ENCODE peak calls at places on chromosomes 2 and 18, in seven cellular contexts. A, O, T, I, S, Y and L are unnamed samples.
A peak's percentile ranks its signal among the peaks of the same experiment; 100 is the strongest.

GRCh38 chr2:7016884-7017283 is 99.7 kb downstream of the RNF144A start:
- DNase-seq in T (no peak), Y (no peak), S (no peak), I (no peak), O (no peak), A (no peak), L (no peak)

GRCh38 chr2:68767031-68767961 is 32.7 kb downstream of the ARHGAP25 start:
- DNase-seq in A (no peak), T (no peak), I (no peak), O (peak; percentile 43), Y (no peak), S (no peak), L (no peak)

GRCh38 chr2:58932801-58933200 is 691.7 kb upstream of the FANCL start:
- DNase-seq in T (no peak), I (no peak), Y (no peak), O (no peak), A (no peak), S (no peak), L (no peak)

GRCh38 chr2:156538083-156538504 is 101.9 kb downstream of the GPD2 start:
- DNase-seq in A (no peak), I (no peak), Y (peak; percentile 43), O (no peak), S (no peak), T (no peak), L (no peak)

GRCh38 chr18:28357785-28358401 is 181.0 kb upstream of the CDH2 start:
- DNase-seq in I (no peak), A (no peak), T (peak; percentile 22), Y (no peak), S (no peak), O (no peak), L (no peak)

GRCh38 chr2:236051351-236051750 is 116.8 kb downstream of the GBX2 start:
- DNase-seq in O (no peak), S (no peak), I (no peak), A (no peak), Y (no peak), T (no peak), L (no peak)

GRCh38 chr2:107591541-107591940 is 235.2 kb upstream of the RGPD4 start:
- DNase-seq in I (no peak), S (no peak), A (no peak), T (no peak), O (no peak), Y (peak; percentile 46), L (peak; percentile 54)

GRCh38 chr2:138615257-138615656 is 113.7 kb downstream of the SPOPL start:
- DNase-seq in T (peak; percentile 83), O (no peak), Y (peak; percentile 46), A (peak; percentile 73), S (no peak), I (no peak), L (peak; percentile 5)

GRCh38 chr2:100121124-100121718 is 21.2 kb downstream of the AFF3 start:
- DNase-seq in Y (no peak), S (no peak), A (no peak), T (no peak), I (no peak), O (no peak), L (no peak)

GRCh38 chr2:122799391-122799790 is 1043.9 kb downstream of the TSN start:
- DNase-seq in A (no peak), O (no peak), I (no peak), Y (no peak), T (no peak), S (no peak), L (no peak)

GRCh38 chr2:179107737-179108136 is 57.8 kb upstream of the CCDC141 start:
- DNase-seq in T (peak; percentile 6), S (no peak), O (no peak), Y (peak; percentile 16), I (no peak), A (peak; percentile 14), L (no peak)

GRCh38 chr2:43070039-43070438 is 156.4 kb downstream of the ZFP36L2 start:
- DNase-seq in Y (no peak), T (peak; percentile 77), S (peak; percentile 63), I (no peak), A (no peak), O (no peak), L (no peak)

GRCh38 chr2:219402665-219403515 is 15.2 kb upstream of the DNPEP start:
- DNase-seq in A (peak; percentile 69), S (peak; percentile 65), Y (peak; percentile 81), T (peak; percentile 90), I (peak; percentile 80), O (peak; percentile 56), L (peak; percentile 42)

GRCh38 chr2:174465327-174465726 is 21.5 kb downstream of the GPR155 start:
- DNase-seq in T (no peak), I (no peak), S (no peak), O (no peak), A (no peak), Y (no peak), L (no peak)

GRCh38 chr2:50535971-50536759 is 495.8 kb downstream of the NRXN1 start:
- DNase-seq in S (no peak), Y (peak; percentile 32), A (peak; percentile 35), O (no peak), T (peak; percentile 65), I (no peak), L (no peak)

GRCh38 chr2:12044857-12045256 is 298.4 kb downstream of the LPIN1 start:
- DNase-seq in T (no peak), S (no peak), Y (no peak), I (no peak), A (no peak), O (no peak), L (no peak)

GRCh38 chr18:2897015-2897414 is 50.2 kb downstream of the EMILIN2 start:
- DNase-seq in Y (no peak), I (no peak), O (no peak), S (no peak), T (no peak), A (no peak), L (no peak)

GRCh38 chr18:506264-506663 is 5.8 kb upstream of the COLEC12 start:
- DNase-seq in S (no peak), O (no peak), Y (no peak), A (no peak), I (no peak), T (no peak), L (no peak)

GRCh38 chr18:23828426-23828825 is 139.2 kb downstream of the LAMA3 start:
- DNase-seq in T (peak; percentile 88), Y (peak; percentile 84), I (no peak), O (no peak), A (peak; percentile 85), S (no peak), L (no peak)

GRCh38 chr2:10932345-10933151 is 20.8 kb downstream of the KCNF1 start:
- DNase-seq in I (no peak), O (no peak), A (no peak), T (no peak), S (no peak), Y (no peak), L (no peak)

GRCh38 chr2:108909275-108909823 is 79.7 kb downstream of the EDAR start:
- DNase-seq in I (peak; percentile 46), T (no peak), A (no peak), S (no peak), Y (no peak), O (no peak), L (no peak)

GRCh38 chr18:48575301-48575657 is 36.4 kb downstream of the CTIF start:
- DNase-seq in A (no peak), O (no peak), T (no peak), S (no peak), Y (no peak), I (no peak), L (no peak)

GRCh38 chr2:38298539-38298938 is 78.5 kb downstream of the ATL2 start:
- DNase-seq in T (no peak), I (no peak), A (no peak), O (no peak), S (no peak), Y (no peak), L (no peak)

GRCh38 chr18:36066001-36066400 is 1.4 kb downstream of the RPRD1A start:
- DNase-seq in A (no peak), T (peak; percentile 6), O (no peak), Y (peak; percentile 9), I (no peak), S (no peak), L (no peak)

GRCh38 chr2:191758420-191759199 is 80.7 kb downstream of the NABP1 start:
- DNase-seq in I (no peak), Y (peak; percentile 32), T (peak; percentile 89), A (peak; percentile 54), S (peak; percentile 17), O (peak; percentile 60), L (no peak)
- H3K4me3 ChIP-seq in I (no peak overlapping the region), Y (no peak overlapping the region), T (no peak overlapping the region), A (no peak overlapping the region), S (no peak overlapping the region), O (no peak overlapping the region), L (no peak overlapping the region)

DNA sequence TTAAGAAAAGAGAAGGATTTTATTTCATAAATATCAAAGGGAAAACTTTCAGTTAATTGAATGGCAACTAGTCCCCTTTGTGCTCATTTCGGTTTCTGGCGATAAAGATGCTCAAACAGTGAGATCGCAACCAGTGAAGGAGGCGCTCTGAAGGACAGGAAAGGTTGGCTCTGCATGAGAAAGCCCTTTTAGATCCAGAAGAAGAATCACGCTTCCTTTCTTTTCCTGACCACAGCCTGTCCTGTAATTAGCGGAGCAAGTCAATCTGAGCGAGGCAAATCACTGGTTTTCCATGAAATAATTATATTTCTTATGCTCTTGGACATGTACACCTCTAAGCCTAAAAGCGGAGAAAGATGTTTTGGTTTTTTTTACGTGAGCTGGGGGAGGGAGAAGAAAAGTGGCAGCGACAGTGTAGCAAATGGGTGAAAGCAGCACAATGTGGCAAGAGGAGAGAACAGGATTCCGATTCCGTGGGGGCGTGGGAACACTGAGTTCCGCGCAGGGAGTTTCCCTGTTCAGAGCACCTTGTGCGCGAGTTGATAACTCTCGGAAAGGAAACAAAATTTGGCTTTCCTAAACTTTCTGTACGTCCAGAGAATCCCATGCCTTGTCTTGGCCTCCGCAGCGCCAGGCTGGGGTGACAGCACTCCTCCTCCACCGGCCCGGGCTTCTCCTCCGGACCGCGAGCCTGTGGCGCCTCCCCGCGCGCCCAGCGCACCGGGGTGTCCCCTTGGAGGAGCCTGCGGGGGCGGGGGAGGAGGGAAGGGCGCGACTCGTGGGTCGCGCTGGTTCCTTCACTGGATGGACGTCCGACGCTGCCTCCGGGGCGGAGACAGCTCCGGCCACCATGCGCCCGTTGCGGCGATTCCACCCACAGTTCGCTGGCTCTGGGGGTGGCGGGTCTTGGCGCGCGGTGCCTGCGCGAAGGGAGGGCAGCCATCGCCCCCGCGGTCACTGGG is 620 bp upstream of the SLC9A2 start:
- DNase-seq in I (no peak), A (no peak), S (peak; percentile 58), Y (peak; percentile 13), O (peak; percentile 43), T (peak; percentile 43), L (no peak)
- H3K4me3 ChIP-seq in I (peak overlapping the region; percentile 50), A (peak overlapping the region; percentile 46), S (peak overlapping the region; percentile 83), Y (peak overlapping the region; percentile 22), O (peak overlapping the region; percentile 50), T (peak overlapping the region; percentile 75), L (peak overlapping the region; percentile 32)

DNA sequence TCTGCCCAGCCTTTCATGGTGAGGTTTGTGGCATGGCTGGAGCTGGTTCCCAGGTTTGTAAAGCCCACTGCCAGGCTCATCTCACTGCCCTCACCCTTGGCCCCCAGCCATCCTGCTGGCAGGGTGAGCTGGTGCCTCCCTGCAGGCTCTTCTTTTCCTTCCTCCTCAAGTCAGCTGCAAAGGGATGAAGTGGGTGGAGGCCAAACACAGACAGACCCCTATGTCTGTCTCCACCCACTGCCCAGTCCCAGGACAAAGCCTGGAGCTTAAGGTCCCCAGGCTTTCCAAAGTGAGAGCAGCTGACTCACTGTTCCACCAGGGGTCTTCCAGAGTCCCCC is 92.0 kb downstream of the TNS1 start:
- DNase-seq in A (no peak), I (no peak), Y (no peak), O (no peak), T (no peak), S (no peak), L (no peak)
- H3K4me3 ChIP-seq in A (no peak overlapping the region), I (no peak overlapping the region), Y (no peak overlapping the region), O (no peak overlapping the region), T (no peak overlapping the region), S (no peak overlapping the region), L (no peak overlapping the region)

GRCh38 chr18:37565138-37565984 is at the start of gene CELF4:
- DNase-seq in I (no peak), T (no peak), A (no peak), S (no peak), O (no peak), Y (peak; percentile 5), L (no peak)
- H3K4me3 ChIP-seq in I (peak within 1 kb of the TSS; percentile 58), T (peak within 1 kb of the TSS; percentile 52), A (peak within 1 kb of the TSS; percentile 37), S (peak within 1 kb of the TSS; percentile 73), O (peak within 1 kb of the TSS; percentile 46), Y (peak within 1 kb of the TSS; percentile 35), L (peak within 1 kb of the TSS; percentile 53)